ENCODE peak calls at places on chromosome 7, in nine cellular contexts. C, F, N, W, Y, D, R, P and J are unnamed samples.

GRCh38 chr7:158731761-158732160 is 27.2 kb upstream of the NCAPG2 start:
- DNase-seq in C (no peak), F (no peak), N (no peak), W (no peak), Y (no peak), D (no peak), R (no peak), P (no peak), J (no peak)

GRCh38 chr7:55056068-55056467 is 37.3 kb downstream of the EGFR start:
- DNase-seq in C (no peak), F (no peak), N (no peak), W (no peak), Y (no peak), D (no peak), R (no peak), P (no peak), J (no peak)

GRCh38 chr7:8436965-8437364 is 3.6 kb downstream of the NXPH1 start:
- DNase-seq in C (no peak), F (peak; percentile 24), N (peak; percentile 30), W (peak; percentile 58), Y (peak; percentile 25), D (peak; percentile 89), R (peak; percentile 8), P (peak; percentile 92), J (peak; percentile 58)

GRCh38 chr7:953547-954327 is 743 bp downstream of the ADAP1 start:
- DNase-seq in C (no peak), F (peak; percentile 90), N (no peak), W (peak; percentile 73), Y (peak; percentile 19), D (peak; percentile 69), R (no peak), P (peak; percentile 83), J (peak; percentile 51)

GRCh38 chr7:128409435-128410091 is at the start of gene IMPDH1:
- DNase-seq in C (peak; percentile 52), F (peak; percentile 72), N (peak; percentile 90), W (peak; percentile 90), Y (peak; percentile 38), D (peak; percentile 92), R (peak; percentile 64), P (peak; percentile 92), J (peak; percentile 88)

GRCh38 chr7:74430961-74431466 is 22.7 kb upstream of the GTF2IRD1 start:
- DNase-seq in C (no peak), F (peak; percentile 35), N (peak; percentile 55), W (no peak), Y (no peak), D (peak; percentile 58), R (no peak), P (no peak), J (peak; percentile 30)

GRCh38 chr7:83148776-83149175 is 13.9 kb downstream of the PCLO start:
- DNase-seq in C (no peak), F (no peak), N (no peak), W (no peak), Y (peak; percentile 77), D (no peak), R (peak; percentile 14), P (no peak), J (no peak)

GRCh38 chr7:147483634-147484292 is 1106.8 kb upstream of the C7orf33 start:
- DNase-seq in C (no peak), F (no peak), N (no peak), W (no peak), Y (no peak), D (no peak), R (peak; percentile 17), P (no peak), J (no peak)

GRCh38 chr7:54969190-54969967 is 49.4 kb upstream of the EGFR start:
- DNase-seq in C (no peak), F (no peak), N (no peak), W (no peak), Y (peak; percentile 62), D (no peak), R (no peak), P (no peak), J (no peak)